ENCODE peak calls at places on chromosomes 1 and 21, in four cellular contexts. O, Y, U and B are unnamed samples.

GRCh38 chr1:242017580-242018233 is 18.8 kb upstream of the MAP1LC3C start:
- DNase-seq in O (peak), Y (peak), U (peak), B (peak)

GRCh38 chr1:53390261-53390660 is 62.4 kb upstream of the LRP8 start:
- DNase-seq in O (no peak), Y (peak), U (peak), B (no peak)

GRCh38 chr1:119364640-119365039 is 3.9 kb upstream of the HAO2 start:
- DNase-seq in O (peak), Y (no peak), U (no peak), B (no peak)

GRCh38 chr1:207174913-207175312 is 70.9 kb downstream of the C4BPA start:
- DNase-seq in O (no peak), Y (no peak), U (no peak), B (no peak)

GRCh38 chr1:60573726-60574409 is 500.3 kb upstream of the C1orf87 start:
- DNase-seq in O (peak), Y (no peak), U (no peak), B (peak)

GRCh38 chr1:20903452-20903851 is 116.3 kb upstream of the HP1BP3 start:
- DNase-seq in O (peak), Y (no peak), U (no peak), B (no peak)

GRCh38 chr1:229080361-229080760 is 190.6 kb upstream of the RAB4A start:
- DNase-seq in O (no peak), Y (no peak), U (no peak), B (no peak)

GRCh38 chr1:11012260-11013159 is at the start of gene TARDBP:
- DNase-seq in O (peak), Y (peak), U (peak), B (peak)

GRCh38 chr1:2378441-2378851 is 12.9 kb downstream of the MORN1 start:
- DNase-seq in O (no peak), Y (peak), U (no peak), B (no peak)

GRCh38 chr1:8905582-8906191 is 27.2 kb upstream of the ENO1 start:
- DNase-seq in O (peak), Y (no peak), U (no peak), B (no peak)

GRCh38 chr1:83017701-83018100 is 981.2 kb downstream of the TTLL7 start:
- DNase-seq in O (no peak), Y (no peak), U (no peak), B (no peak)

GRCh38 chr21:44946254-44947041 is 6.6 kb downstream of the SLX9 start:
- DNase-seq in O (no peak), Y (no peak), U (no peak), B (peak)

GRCh38 chr1:200925821-200926220 is 31.1 kb downstream of the INAVA start:
- DNase-seq in O (peak), Y (no peak), U (no peak), B (no peak)

GRCh38 chr1:29210278-29211085 is 20.3 kb downstream of the MECR start:
- DNase-seq in O (no peak), Y (no peak), U (no peak), B (no peak)

GRCh38 chr1:11790880-11791715 is 14.7 kb downstream of the MTHFR start:
- DNase-seq in O (peak), Y (peak), U (peak), B (peak)

DNA sequence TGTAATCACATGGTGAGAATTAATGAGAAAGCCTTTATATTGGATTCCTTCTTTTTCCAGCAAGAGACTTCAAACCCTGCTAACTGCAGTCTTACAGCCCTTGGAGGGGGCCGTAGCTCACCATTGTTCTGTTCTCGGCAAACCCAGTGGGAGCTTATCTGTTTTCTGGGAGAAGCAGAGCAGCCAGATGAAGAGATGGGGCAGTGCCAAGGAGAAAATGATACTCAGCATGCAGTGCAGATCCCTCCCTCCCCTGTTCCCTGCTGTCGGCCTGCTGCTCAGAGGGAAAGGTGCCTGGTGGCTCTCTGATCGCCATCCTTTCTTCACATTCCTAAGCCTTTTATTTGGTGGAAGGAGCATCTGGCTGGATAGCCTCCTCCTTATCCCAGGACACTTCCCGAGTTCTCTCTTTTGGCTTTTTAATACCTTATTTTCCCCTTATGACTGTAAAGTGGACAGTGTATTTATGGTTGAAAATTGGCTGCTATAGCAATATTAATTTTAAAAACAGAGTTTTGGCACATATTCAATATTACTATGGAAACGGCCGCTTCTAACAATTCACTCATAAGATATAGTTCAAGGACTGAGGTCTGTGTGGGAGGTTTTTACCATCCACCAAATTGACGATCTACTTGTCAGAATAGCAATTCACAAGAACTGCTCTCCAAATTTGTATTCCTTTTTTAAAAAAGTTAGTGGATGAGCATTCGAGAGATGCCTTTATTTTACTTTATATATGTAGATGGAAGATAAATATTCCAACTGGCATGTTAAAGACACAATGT is 203.4 kb downstream of the CRB1 start:
- DNase-seq in O (no peak), Y (no peak), U (peak), B (no peak)
- H3K4me3 ChIP-seq in O (no peak), Y (no peak), U (no peak), B (no peak)

DNA sequence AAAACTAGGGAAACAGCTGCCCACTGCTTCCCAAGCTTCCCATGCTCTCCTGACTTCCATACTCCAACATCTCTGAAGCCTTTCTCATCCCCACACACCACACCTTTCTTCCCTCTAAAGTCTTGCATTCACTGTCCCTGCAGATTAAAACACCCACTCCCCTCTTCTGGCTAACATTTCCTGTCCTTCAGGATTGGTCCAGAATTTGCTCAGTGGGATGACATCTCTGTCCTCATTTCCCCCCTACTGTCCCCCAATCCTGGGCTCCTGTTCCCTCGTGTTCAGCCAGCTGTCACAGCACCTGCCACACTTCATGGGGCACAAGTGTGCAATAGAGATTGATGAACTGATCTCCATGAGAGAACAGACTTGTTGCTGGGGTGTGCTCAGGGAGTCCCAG is 82.7 kb downstream of the KCND3 start:
- DNase-seq in O (no peak), Y (no peak), U (no peak), B (no peak)
- H3K4me3 ChIP-seq in O (no peak), Y (no peak), U (no peak), B (no peak)

DNA sequence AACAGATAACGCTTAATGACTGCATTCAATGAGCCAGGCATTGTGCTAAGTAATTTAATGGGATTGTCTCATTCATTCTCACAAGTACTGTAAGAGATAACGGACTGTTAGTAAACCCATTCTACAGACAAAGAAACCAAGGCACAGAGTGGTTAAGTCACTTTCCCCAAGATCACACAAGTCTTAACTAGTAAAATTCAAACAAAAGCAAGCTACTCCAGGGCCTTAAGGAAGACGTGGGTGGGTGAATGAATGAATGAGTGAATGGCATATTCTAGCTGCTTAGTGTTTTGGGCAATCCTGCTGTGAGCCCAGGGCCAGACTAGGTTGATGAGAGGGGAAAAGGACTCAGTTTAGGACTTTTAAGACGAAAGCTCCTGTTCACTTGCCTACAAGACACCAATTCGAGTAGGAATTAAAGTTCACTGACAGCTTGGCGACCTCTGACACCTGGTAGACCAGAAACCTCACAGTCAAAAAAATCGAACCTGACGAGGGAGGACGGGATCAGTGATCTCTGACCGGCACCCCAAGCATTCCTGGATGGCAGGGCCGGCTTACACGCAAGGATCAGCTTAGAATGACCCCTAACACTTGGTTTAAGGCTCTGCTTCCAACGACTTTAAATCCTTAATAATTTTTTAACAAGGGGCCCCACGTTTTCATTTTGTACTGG is 557 bp downstream of the EMC1 start:
- DNase-seq in O (no peak), Y (no peak), U (no peak), B (no peak)
- H3K4me3 ChIP-seq in O (peak), Y (peak), U (peak), B (peak)

DNA sequence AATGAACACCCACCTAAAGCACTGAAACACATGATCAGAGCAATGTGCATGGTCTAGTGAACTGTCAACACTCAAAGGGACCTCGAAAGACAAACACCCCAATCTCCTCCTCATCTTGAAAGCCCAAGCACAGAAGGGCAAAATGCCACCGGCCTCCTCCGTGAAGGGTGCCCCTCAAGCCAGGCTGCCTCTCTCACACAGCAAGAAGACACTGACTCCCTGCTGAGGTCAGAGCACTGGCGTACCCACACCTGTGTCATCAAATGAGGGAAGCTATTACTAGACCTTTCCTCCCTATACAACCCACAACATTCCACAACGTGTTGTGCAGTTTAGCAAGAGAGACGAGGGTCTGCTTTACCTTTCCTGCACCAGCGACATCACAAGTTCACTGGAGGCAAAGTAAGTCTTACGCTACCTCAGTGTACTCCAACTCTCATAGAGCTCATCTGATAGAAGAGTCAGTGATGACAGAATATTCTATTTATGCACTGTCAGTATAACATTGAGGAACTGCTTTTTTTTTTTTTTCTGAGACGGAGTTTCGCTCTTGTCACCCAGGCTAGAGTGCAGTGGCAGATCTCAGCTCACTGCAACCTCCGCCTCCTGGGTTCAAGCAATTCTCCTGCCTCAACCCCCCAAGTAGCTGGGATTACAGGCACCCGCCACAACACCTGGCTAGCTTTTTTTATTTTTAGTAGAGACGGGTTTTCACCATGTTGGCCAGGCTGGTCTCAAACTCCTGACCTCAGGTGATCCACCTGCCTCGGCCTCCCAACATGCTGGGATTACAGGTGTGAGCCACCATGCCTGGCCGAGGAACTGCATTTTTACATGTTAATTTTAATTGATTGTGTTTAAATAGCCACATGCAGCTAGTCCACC is 3.3 kb downstream of the SH3BP5L start:
- DNase-seq in O (no peak), Y (no peak), U (no peak), B (no peak)
- H3K4me3 ChIP-seq in O (no peak), Y (no peak), U (no peak), B (no peak)

DNA sequence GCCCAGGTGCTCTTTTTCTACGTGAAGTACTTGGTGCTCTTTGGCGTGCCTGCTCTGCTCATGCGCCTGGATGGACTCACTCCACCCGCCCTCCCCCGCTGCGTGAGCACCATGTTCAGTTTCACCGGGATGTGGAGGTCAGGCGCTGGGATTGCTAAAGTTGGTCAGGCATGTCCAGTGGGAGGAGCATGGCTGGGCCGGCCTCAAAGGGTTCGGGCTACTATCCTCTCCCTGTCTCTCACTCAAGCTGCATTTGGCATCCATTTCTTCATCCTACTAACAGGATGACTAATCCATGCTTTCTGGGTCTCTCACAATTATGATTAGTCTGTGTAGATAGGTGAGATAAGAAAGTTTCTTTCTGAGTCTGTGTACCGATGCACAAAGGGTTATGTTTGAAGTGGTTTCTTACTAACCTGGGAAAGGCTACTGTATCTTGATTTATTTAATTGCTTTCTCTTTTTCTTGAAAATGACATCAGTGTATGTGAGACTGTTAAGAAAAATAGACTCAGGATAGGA is 135.9 kb downstream of the HHAT start:
- DNase-seq in O (peak), Y (no peak), U (no peak), B (no peak)
- H3K4me3 ChIP-seq in O (no peak), Y (no peak), U (no peak), B (no peak)

GRCh38 chr1:40042337-40042736 is 1.8 kb downstream of the CAP1 start:
- DNase-seq in O (peak), Y (no peak), U (no peak), B (no peak)

GRCh38 chr1:40045182-40045581 is 4.7 kb downstream of the CAP1 start:
- DNase-seq in O (peak), Y (no peak), U (no peak), B (no peak)

GRCh38 chr1:40041466-40041838 is 923 bp downstream of the CAP1 start:
- DNase-seq in O (no peak), Y (no peak), U (no peak), B (no peak)

GRCh38 chr1:40045766-40046165 is 5.2 kb downstream of the CAP1 start:
- DNase-seq in O (no peak), Y (no peak), U (no peak), B (no peak)

DNA sequence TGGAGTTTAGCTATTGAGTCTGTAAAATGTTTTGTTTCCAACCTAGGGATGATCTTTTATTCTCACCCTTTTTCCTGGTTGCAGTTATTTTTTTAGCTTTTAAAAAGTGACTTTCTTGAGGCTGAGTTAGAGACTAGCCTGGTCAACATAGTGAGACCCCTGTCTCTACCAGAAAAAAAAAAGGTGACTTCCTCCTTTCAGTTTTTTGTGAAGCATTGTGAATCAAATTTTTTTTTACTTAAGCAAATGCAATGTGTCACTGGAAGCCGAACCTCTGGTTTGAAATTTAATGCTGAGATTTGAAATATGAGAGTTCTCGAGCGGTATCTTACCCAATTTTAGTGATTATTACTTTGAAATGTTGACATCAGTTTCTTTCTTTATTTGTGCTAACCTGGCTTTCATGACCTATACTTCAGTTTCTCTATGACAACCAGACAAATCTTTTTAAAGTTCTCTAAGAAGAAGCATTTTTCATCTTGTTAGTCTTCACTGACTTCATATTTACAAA is 3.6 kb downstream of the CAP1 start:
- DNase-seq in O (no peak), Y (no peak), U (no peak), B (no peak)
- H3K4me3 ChIP-seq in O (no peak), Y (no peak), U (no peak), B (no peak)

DNA sequence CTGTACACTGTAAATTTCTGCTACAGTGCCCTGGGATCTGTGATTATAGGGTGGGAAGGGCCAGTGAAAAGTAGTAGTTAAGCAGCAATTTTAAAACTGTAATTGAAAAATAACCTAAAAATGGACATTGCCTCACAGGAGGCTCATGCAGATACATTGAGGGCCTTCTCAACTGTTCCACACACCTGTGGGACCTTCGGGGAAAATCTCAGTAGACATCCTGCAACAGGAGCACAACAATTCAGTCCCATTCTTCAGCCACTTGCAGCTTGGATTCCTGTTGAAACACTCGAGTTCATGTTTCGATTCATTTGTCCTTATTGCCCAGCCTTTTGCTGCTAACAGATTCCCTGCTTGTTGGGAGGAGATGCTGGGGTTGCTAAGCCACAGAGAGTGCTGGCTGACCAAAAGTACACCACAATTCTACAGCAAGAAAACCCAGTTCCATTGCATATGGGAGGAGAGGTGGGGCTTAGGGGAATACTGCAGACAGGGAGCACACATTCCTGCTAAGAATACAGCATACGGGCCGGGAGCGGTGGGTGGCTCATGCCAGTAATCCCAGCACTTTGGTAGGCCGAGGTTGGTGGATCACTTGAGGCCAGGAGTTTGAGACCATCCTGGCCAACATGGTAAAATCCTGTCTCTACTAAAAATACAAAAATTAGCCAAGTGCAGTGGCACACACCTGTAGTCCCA is 4.5 kb downstream of the TMCC2 start:
- DNase-seq in O (no peak), Y (no peak), U (no peak), B (no peak)
- H3K4me3 ChIP-seq in O (no peak), Y (no peak), U (no peak), B (no peak)

GRCh38 chr1:203428981-203429599 is 46.5 kb upstream of the PRELP start:
- DNase-seq in O (peak), Y (peak), U (no peak), B (peak)
- H3K4me3 ChIP-seq in O (no peak), Y (peak), U (no peak), B (no peak)